ENCODE peak calls at places on chromosomes 13 and 19, in ten cellular contexts. One of them, this sample, is unnamed.

GRCh38 chr13:63517376-63517775 is 2101.7 kb upstream of the PCDH20 start:
- DNase-seq in HCT116: no peak
- DNase-seq in right lobe of liver: no peak
- DNase-seq in A549: no peak
- DNase-seq in tibial nerve: no peak
- DNase-seq in breast epithelium: no peak
- DNase-seq in body of pancreas: no peak
- DNase-seq in transverse colon: no peak
- DNase-seq in gastrocnemius medialis: no peak
- DNase-seq in heart left ventricle: no peak
- DNase-seq in this sample: no peak

GRCh38 chr19:1841209-1841924 is 6.9 kb downstream of the REXO1 start:
- DNase-seq in HCT116: no peak
- DNase-seq in right lobe of liver: no peak
- DNase-seq in A549: no peak
- DNase-seq in tibial nerve: no peak
- DNase-seq in breast epithelium: no peak
- DNase-seq in body of pancreas: no peak
- DNase-seq in transverse colon: no peak
- DNase-seq in gastrocnemius medialis: no peak
- DNase-seq in heart left ventricle: no peak
- DNase-seq in this sample: no peak

GRCh38 chr13:71864981-71865857 is 1.8 kb downstream of the DACH1 start:
- DNase-seq in HCT116: no peak
- DNase-seq in right lobe of liver: peak
- DNase-seq in A549: no peak
- DNase-seq in tibial nerve: no peak
- DNase-seq in breast epithelium: no peak
- DNase-seq in body of pancreas: peak
- DNase-seq in transverse colon: peak
- DNase-seq in gastrocnemius medialis: no peak
- DNase-seq in heart left ventricle: peak
- DNase-seq in this sample: no peak

GRCh38 chr13:112733661-112734379 is 44.0 kb downstream of the ATP11A start:
- DNase-seq in HCT116: no peak
- DNase-seq in right lobe of liver: no peak
- DNase-seq in A549: no peak
- DNase-seq in tibial nerve: no peak
- DNase-seq in breast epithelium: no peak
- DNase-seq in body of pancreas: no peak
- DNase-seq in transverse colon: no peak
- DNase-seq in gastrocnemius medialis: no peak
- DNase-seq in heart left ventricle: no peak
- DNase-seq in this sample: no peak

GRCh38 chr13:53042897-53043296 is 14.3 kb downstream of the OLFM4 start:
- DNase-seq in HCT116: no peak
- DNase-seq in right lobe of liver: no peak
- DNase-seq in A549: no peak
- DNase-seq in tibial nerve: no peak
- DNase-seq in breast epithelium: no peak
- DNase-seq in body of pancreas: no peak
- DNase-seq in transverse colon: no peak
- DNase-seq in gastrocnemius medialis: no peak
- DNase-seq in heart left ventricle: no peak
- DNase-seq in this sample: no peak

GRCh38 chr19:16850133-16850532 is 20.9 kb downstream of the SIN3B start:
- DNase-seq in HCT116: no peak
- DNase-seq in right lobe of liver: no peak
- DNase-seq in A549: no peak
- DNase-seq in tibial nerve: no peak
- DNase-seq in breast epithelium: no peak
- DNase-seq in body of pancreas: no peak
- DNase-seq in transverse colon: no peak
- DNase-seq in gastrocnemius medialis: no peak
- DNase-seq in heart left ventricle: no peak
- DNase-seq in this sample: no peak

GRCh38 chr13:45297456-45298205 is 43.4 kb downstream of the TPT1 start:
- DNase-seq in HCT116: no peak
- DNase-seq in right lobe of liver: no peak
- DNase-seq in A549: no peak
- DNase-seq in tibial nerve: no peak
- DNase-seq in breast epithelium: no peak
- DNase-seq in body of pancreas: no peak
- DNase-seq in transverse colon: no peak
- DNase-seq in gastrocnemius medialis: no peak
- DNase-seq in heart left ventricle: no peak
- DNase-seq in this sample: no peak

GRCh38 chr13:74068471-74068870 is 65.7 kb downstream of the KLF12 start:
- DNase-seq in HCT116: no peak
- DNase-seq in right lobe of liver: no peak
- DNase-seq in A549: no peak
- DNase-seq in tibial nerve: no peak
- DNase-seq in breast epithelium: no peak
- DNase-seq in body of pancreas: no peak
- DNase-seq in transverse colon: no peak
- DNase-seq in gastrocnemius medialis: no peak
- DNase-seq in heart left ventricle: no peak
- DNase-seq in this sample: no peak

GRCh38 chr19:16266586-16266942 is 58.1 kb upstream of the KLF2 start:
- DNase-seq in HCT116: no peak
- DNase-seq in right lobe of liver: no peak
- DNase-seq in A549: no peak
- DNase-seq in tibial nerve: no peak
- DNase-seq in breast epithelium: no peak
- DNase-seq in body of pancreas: no peak
- DNase-seq in transverse colon: no peak
- DNase-seq in gastrocnemius medialis: no peak
- DNase-seq in heart left ventricle: no peak
- DNase-seq in this sample: no peak

GRCh38 chr13:95335667-95336066 is 34.4 kb upstream of the ABCC4 start:
- DNase-seq in HCT116: peak
- DNase-seq in right lobe of liver: no peak
- DNase-seq in A549: no peak
- DNase-seq in tibial nerve: no peak
- DNase-seq in breast epithelium: no peak
- DNase-seq in body of pancreas: no peak
- DNase-seq in transverse colon: no peak
- DNase-seq in gastrocnemius medialis: no peak
- DNase-seq in heart left ventricle: no peak
- DNase-seq in this sample: no peak

DNA sequence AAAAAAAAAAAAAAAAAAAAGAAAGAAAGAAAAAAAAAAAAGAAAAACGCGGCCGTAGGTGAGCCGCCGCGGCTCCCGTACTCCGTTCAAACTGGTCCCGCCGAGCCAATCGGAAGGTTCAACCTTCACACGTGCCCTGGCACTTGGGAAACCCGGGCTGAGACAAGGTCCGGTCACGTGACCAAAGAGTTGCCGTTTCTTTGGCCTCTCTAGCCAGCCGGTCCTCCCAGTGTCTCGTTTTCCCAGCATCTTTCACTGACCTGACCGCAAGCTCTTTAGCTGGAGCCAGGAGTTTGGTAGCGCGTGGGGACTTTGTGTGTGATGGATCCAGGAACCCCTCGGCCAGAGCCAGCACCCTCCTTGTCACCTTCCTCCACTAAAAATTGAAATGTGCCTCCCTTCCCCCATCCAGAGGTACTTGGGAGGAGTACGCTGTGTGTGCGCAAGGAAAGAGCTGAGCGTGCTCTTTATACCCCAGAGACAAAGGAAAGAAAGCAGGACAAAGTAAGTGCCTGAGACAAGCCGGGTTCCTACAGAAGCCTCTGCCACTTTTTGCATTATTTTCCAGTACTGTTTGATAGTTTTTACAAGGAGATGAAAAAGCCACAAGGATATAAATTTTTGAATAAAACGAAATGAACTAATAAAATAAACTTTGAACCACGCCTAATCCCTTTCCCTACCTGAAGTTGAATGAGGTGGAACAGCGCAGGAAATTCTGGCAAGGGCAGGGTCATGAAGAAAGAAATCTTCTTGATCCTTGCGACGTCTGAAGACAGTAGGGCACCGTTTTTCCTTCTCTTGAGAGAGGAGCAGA is 958 bp downstream of the TNPO2 start:
- DNase-seq in HCT116: peak
- DNase-seq in right lobe of liver: peak
- DNase-seq in A549: peak
- DNase-seq in tibial nerve: peak
- DNase-seq in breast epithelium: peak
- DNase-seq in body of pancreas: peak
- DNase-seq in transverse colon: peak
- DNase-seq in gastrocnemius medialis: peak
- DNase-seq in heart left ventricle: peak
- DNase-seq in this sample: peak
- TF ChIP-seq POLR2A in HCT116: peak
- TF ChIP-seq POLR2A in right lobe of liver: no peak
- TF ChIP-seq POLR2A in A549: peak
- TF ChIP-seq POLR2A in tibial nerve: peak
- TF ChIP-seq POLR2A in breast epithelium: no peak
- TF ChIP-seq POLR2A in body of pancreas: peak
- TF ChIP-seq POLR2A in transverse colon: peak
- TF ChIP-seq POLR2A in gastrocnemius medialis: peak
- TF ChIP-seq POLR2A in heart left ventricle: no peak
- TF ChIP-seq POLR2A in this sample: no peak

DNA sequence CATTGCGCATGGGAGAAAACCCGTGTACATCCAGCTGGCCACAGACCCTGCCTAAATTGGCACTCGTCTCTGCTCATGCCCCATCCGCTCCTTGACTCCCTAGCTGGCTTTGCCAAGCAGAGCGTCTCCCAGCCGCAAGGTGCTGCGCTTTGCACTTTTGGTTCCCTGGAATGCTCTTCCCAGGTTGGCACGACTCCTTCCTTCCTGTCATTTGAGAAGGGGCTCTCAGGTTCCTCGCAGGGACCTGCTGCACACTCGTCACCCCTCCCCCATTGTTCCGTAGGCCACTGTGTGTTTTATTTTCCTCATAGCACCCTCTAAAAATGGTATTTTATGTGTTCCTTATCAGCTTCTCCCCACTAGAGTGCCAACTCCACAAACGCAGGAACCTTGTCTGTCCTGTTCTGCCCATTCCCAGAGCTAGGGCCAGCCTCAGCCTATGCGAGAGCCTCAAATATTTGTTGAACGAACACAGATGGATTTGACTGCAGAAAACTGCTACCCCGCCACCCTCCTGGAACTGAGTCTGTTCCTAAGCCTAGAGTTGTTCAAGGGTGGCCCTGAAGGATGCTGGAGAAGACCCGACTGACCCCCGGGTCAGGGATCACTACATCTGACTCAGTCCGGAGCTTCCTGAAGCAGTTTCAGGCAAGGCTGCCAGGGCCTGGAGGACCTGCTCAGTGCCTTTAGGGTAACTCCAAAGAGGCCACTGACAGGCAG is 8.4 kb upstream of the CEBPA start:
- DNase-seq in HCT116: no peak
- DNase-seq in right lobe of liver: no peak
- DNase-seq in A549: no peak
- DNase-seq in tibial nerve: no peak
- DNase-seq in breast epithelium: no peak
- DNase-seq in body of pancreas: peak
- DNase-seq in transverse colon: peak
- DNase-seq in gastrocnemius medialis: peak
- DNase-seq in heart left ventricle: no peak
- DNase-seq in this sample: no peak
- TF ChIP-seq CTCF in HCT116: no peak
- TF ChIP-seq CTCF in right lobe of liver: no peak
- TF ChIP-seq CTCF in A549: no peak
- TF ChIP-seq CTCF in tibial nerve: no peak
- TF ChIP-seq CTCF in breast epithelium: no peak
- TF ChIP-seq CTCF in body of pancreas: peak
- TF ChIP-seq CTCF in transverse colon: no peak
- TF ChIP-seq CTCF in gastrocnemius medialis: peak
- TF ChIP-seq CTCF in heart left ventricle: no peak
- TF ChIP-seq CTCF in this sample: no peak

GRCh38 chr13:51453308-51453958 is 597 bp upstream of the INTS6 start:
- DNase-seq in HCT116: no peak
- DNase-seq in right lobe of liver: no peak
- DNase-seq in A549: no peak
- DNase-seq in tibial nerve: peak
- DNase-seq in breast epithelium: no peak
- DNase-seq in body of pancreas: peak
- DNase-seq in transverse colon: peak
- DNase-seq in gastrocnemius medialis: no peak
- DNase-seq in heart left ventricle: peak
- DNase-seq in this sample: peak

GRCh38 chr13:51451467-51452390 is 1.1 kb downstream of the INTS6 start:
- DNase-seq in HCT116: peak
- DNase-seq in right lobe of liver: peak
- DNase-seq in A549: peak
- DNase-seq in tibial nerve: peak
- DNase-seq in breast epithelium: peak
- DNase-seq in body of pancreas: peak
- DNase-seq in transverse colon: peak
- DNase-seq in gastrocnemius medialis: peak
- DNase-seq in heart left ventricle: peak
- DNase-seq in this sample: peak

GRCh38 chr13:51453959-51454703 is 1.3 kb upstream of the INTS6 start:
- DNase-seq in HCT116: no peak
- DNase-seq in right lobe of liver: peak
- DNase-seq in A549: peak
- DNase-seq in tibial nerve: peak
- DNase-seq in breast epithelium: peak
- DNase-seq in body of pancreas: peak
- DNase-seq in transverse colon: peak
- DNase-seq in gastrocnemius medialis: peak
- DNase-seq in heart left ventricle: peak
- DNase-seq in this sample: peak

GRCh38 chr13:51451134-51451466 is 1.7 kb downstream of the INTS6 start:
- DNase-seq in HCT116: no peak
- DNase-seq in right lobe of liver: no peak
- DNase-seq in A549: no peak
- DNase-seq in tibial nerve: no peak
- DNase-seq in breast epithelium: no peak
- DNase-seq in body of pancreas: no peak
- DNase-seq in transverse colon: no peak
- DNase-seq in gastrocnemius medialis: no peak
- DNase-seq in heart left ventricle: no peak
- DNase-seq in this sample: no peak

GRCh38 chr13:51452391-51453307 is at the start of gene INTS6:
- DNase-seq in HCT116: peak
- DNase-seq in right lobe of liver: peak
- DNase-seq in A549: peak
- DNase-seq in tibial nerve: peak
- DNase-seq in breast epithelium: peak
- DNase-seq in body of pancreas: peak
- DNase-seq in transverse colon: peak
- DNase-seq in gastrocnemius medialis: peak
- DNase-seq in heart left ventricle: peak
- DNase-seq in this sample: peak
- TF ChIP-seq POLR2A in HCT116: peak
- TF ChIP-seq POLR2A in right lobe of liver: peak
- TF ChIP-seq POLR2A in A549: peak
- TF ChIP-seq POLR2A in tibial nerve: peak
- TF ChIP-seq POLR2A in breast epithelium: peak
- TF ChIP-seq POLR2A in body of pancreas: peak
- TF ChIP-seq POLR2A in transverse colon: peak
- TF ChIP-seq POLR2A in gastrocnemius medialis: peak
- TF ChIP-seq POLR2A in heart left ventricle: peak
- TF ChIP-seq POLR2A in this sample: no peak

DNA sequence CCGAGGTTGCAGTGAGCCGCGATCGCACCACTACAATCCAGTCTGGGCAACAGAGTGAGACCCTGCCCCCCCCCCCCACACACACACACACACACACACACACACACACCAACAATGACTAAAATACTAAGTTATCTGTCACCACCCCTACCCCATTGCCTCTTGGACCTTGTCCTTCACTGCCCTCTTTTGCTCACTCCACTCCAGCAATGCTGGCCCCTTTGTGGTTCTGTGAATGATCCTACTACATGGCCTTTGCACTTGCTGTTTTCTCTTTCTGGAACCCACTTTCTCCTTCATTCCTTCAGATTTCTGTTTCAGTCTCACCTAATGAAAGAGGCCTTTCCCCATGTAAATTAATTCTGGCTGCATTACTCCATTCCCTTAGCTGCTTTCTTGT is 2.6 kb upstream of the SAMD4B start:
- DNase-seq in HCT116: no peak
- DNase-seq in right lobe of liver: no peak
- DNase-seq in A549: no peak
- DNase-seq in tibial nerve: no peak
- DNase-seq in breast epithelium: no peak
- DNase-seq in body of pancreas: no peak
- DNase-seq in transverse colon: no peak
- DNase-seq in gastrocnemius medialis: no peak
- DNase-seq in heart left ventricle: no peak
- DNase-seq in this sample: no peak
- TF ChIP-seq CTCF in HCT116: no peak
- TF ChIP-seq CTCF in right lobe of liver: no peak
- TF ChIP-seq CTCF in A549: no peak
- TF ChIP-seq CTCF in tibial nerve: no peak
- TF ChIP-seq CTCF in breast epithelium: no peak
- TF ChIP-seq CTCF in body of pancreas: no peak
- TF ChIP-seq CTCF in transverse colon: no peak
- TF ChIP-seq CTCF in gastrocnemius medialis: no peak
- TF ChIP-seq CTCF in heart left ventricle: no peak
- TF ChIP-seq CTCF in this sample: no peak

This sample was measured in lower leg skin.